ENCODE peak calls at places on chromosomes 16 and 17, in eight cellular contexts. K is cardiac fibroblast, C is mesothelial cell of epicardium, I is mucosa of descending colon, Q is HCT116, M is ascending aorta, X is nephron progenitor cell, F is AG04449. D is an unnamed sample.

GRCh38 chr16:50458694-50459271 is 89.4 kb upstream of the NKD1 start:
- DNase-seq in K (no peak), C (no peak), I (no peak), Q (no peak), M (no peak), X (no peak), F (no peak), D (no peak)

GRCh38 chr16:27994686-27995085 is 68.8 kb downstream of the GSG1L start:
- DNase-seq in K (no peak), C (no peak), I (peak), Q (no peak), M (no peak), X (no peak), F (no peak), D (no peak)

GRCh38 chr17:61494325-61495160 is 42.3 kb downstream of the TBX4 start:
- DNase-seq in K (no peak), C (no peak), I (peak), Q (no peak), M (no peak), X (no peak), F (no peak), D (no peak)

GRCh38 chr17:40598928-40599627 is 33.8 kb upstream of the CCR7 start:
- DNase-seq in K (peak), C (no peak), I (peak), Q (no peak), M (peak), X (peak), F (no peak), D (no peak)

GRCh38 chr16:68790130-68790761 is 53.1 kb upstream of the TANGO6 start:
- DNase-seq in K (peak), C (no peak), I (no peak), Q (no peak), M (no peak), X (no peak), F (peak), D (no peak)

GRCh38 chr17:2421315-2422147 is 20.7 kb upstream of the MNT start:
- DNase-seq in K (no peak), C (no peak), I (no peak), Q (no peak), M (no peak), X (no peak), F (no peak), D (no peak)

GRCh38 chr17:39928868-39929651 is 1.5 kb downstream of the LRRC3C start:
- DNase-seq in K (peak), C (no peak), I (no peak), Q (peak), M (no peak), X (no peak), F (peak), D (no peak)

GRCh38 chr17:13557077-13557476 is 44.7 kb downstream of the HS3ST3A1 start:
- DNase-seq in K (peak), C (no peak), I (no peak), Q (no peak), M (no peak), X (no peak), F (peak), D (no peak)

GRCh38 chr16:82657239-82657638 is 30.5 kb downstream of the CDH13 start:
- DNase-seq in K (peak), C (no peak), I (no peak), Q (no peak), M (no peak), X (no peak), F (no peak), D (no peak)

GRCh38 chr16:53131363-53132071 is 76.7 kb downstream of the CHD9 start:
- DNase-seq in K (peak), C (peak), I (peak), Q (no peak), M (peak), X (peak), F (no peak), D (no peak)

GRCh38 chr17:30221346-30221745 is 14.2 kb downstream of the SLC6A4 start:
- DNase-seq in K (no peak), C (no peak), I (no peak), Q (no peak), M (no peak), X (no peak), F (no peak), D (no peak)

GRCh38 chr17:75270218-75270965 is 639 bp downstream of the MIF4GD start:
- DNase-seq in K (peak), C (peak), I (peak), Q (peak), M (peak), X (peak), F (no peak), D (no peak)

GRCh38 chr17:6456321-6456720 is 12.1 kb downstream of the PIMREG start:
- DNase-seq in K (no peak), C (no peak), I (no peak), Q (no peak), M (no peak), X (no peak), F (no peak), D (no peak)

GRCh38 chr17:7440113-7440822 is 956 bp downstream of the FGF11 start:
- DNase-seq in K (peak), C (peak), I (peak), Q (no peak), M (peak), X (peak), F (no peak), D (no peak)

GRCh38 chr17:62693616-62694415 is 66.3 kb downstream of the MRC2 start:
- DNase-seq in K (no peak), C (no peak), I (no peak), Q (no peak), M (no peak), X (no peak), F (no peak), D (no peak)

GRCh38 chr17:40751065-40751464 is 4.1 kb downstream of the KRT25 start:
- DNase-seq in K (no peak), C (no peak), I (no peak), Q (no peak), M (no peak), X (no peak), F (no peak), D (no peak)

GRCh38 chr17:1928976-1929375 is 96.2 kb downstream of the RTN4RL1 start:
- DNase-seq in K (no peak), C (no peak), I (no peak), Q (no peak), M (no peak), X (no peak), F (no peak), D (no peak)

GRCh38 chr16:56203052-56203451 is 11.8 kb downstream of the GNAO1 start:
- DNase-seq in K (no peak), C (no peak), I (peak), Q (peak), M (no peak), X (peak), F (no peak), D (no peak)

GRCh38 chr17:76232342-76232741 is 8.0 kb downstream of the RNF157 start:
- DNase-seq in K (peak), C (no peak), I (no peak), Q (no peak), M (no peak), X (no peak), F (peak), D (no peak)

GRCh38 chr16:79286646-79287423 is 313.7 kb downstream of the MAF start:
- DNase-seq in K (no peak), C (no peak), I (peak), Q (no peak), M (no peak), X (peak), F (no peak), D (no peak)

GRCh38 chr17:11986939-11987329 is 10.3 kb downstream of the ZNF18 start:
- DNase-seq in K (peak), C (no peak), I (no peak), Q (peak), M (no peak), X (peak), F (no peak), D (no peak)

GRCh38 chr17:36937001-36937960 is at the start of gene LHX1:
- DNase-seq in K (no peak), C (no peak), I (no peak), Q (no peak), M (peak), X (no peak), F (no peak), D (no peak)

GRCh38 chr17:14756469-14756868 is 455.6 kb downstream of the HS3ST3B1 start:
- DNase-seq in K (no peak), C (no peak), I (no peak), Q (no peak), M (no peak), X (no peak), F (no peak), D (no peak)

GRCh38 chr17:31385428-31386285 is 5.8 kb upstream of the RAB11FIP4 start:
- DNase-seq in K (no peak), C (no peak), I (no peak), Q (no peak), M (no peak), X (no peak), F (no peak), D (no peak)

GRCh38 chr16:60605176-60605575 is 1431.1 kb downstream of the CDH8 start:
- DNase-seq in K (no peak), C (no peak), I (no peak), Q (no peak), M (no peak), X (no peak), F (no peak), D (no peak)

GRCh38 chr16:48318630-48319029 is 66.6 kb downstream of the SIAH1 start:
- DNase-seq in K (peak), C (no peak), I (peak), Q (no peak), M (no peak), X (no peak), F (peak), D (no peak)
- TF ChIP-seq CTCF in K (no peak), C (no peak), I (no peak), Q (no peak), M (no peak), X (no peak), F (no peak), D (no peak)

GRCh38 chr17:65017375-65017774 is 39.2 kb downstream of the GNA13 start:
- DNase-seq in K (no peak), C (no peak), I (no peak), Q (no peak), M (no peak), X (no peak), F (no peak), D (no peak)
- TF ChIP-seq CTCF in K (no peak), C (no peak), I (no peak), Q (no peak), M (no peak), X (no peak), F (no peak), D (no peak)

GRCh38 chr16:75195811-75196790 is 10.9 kb downstream of the CTRB2 start:
- DNase-seq in K (no peak), C (peak), I (no peak), Q (no peak), M (no peak), X (no peak), F (no peak), D (no peak)

GRCh38 chr16:75193730-75194444 is 13.1 kb downstream of the CTRB2 start:
- DNase-seq in K (no peak), C (no peak), I (no peak), Q (no peak), M (no peak), X (no peak), F (no peak), D (no peak)

GRCh38 chr16:75198135-75198600 is 8.8 kb downstream of the CTRB2 start:
- DNase-seq in K (peak), C (no peak), I (peak), Q (no peak), M (no peak), X (no peak), F (no peak), D (no peak)

GRCh38 chr16:75196826-75197225 is 10.1 kb downstream of the CTRB2 start:
- DNase-seq in K (no peak), C (no peak), I (no peak), Q (no peak), M (no peak), X (no peak), F (no peak), D (no peak)

DNA sequence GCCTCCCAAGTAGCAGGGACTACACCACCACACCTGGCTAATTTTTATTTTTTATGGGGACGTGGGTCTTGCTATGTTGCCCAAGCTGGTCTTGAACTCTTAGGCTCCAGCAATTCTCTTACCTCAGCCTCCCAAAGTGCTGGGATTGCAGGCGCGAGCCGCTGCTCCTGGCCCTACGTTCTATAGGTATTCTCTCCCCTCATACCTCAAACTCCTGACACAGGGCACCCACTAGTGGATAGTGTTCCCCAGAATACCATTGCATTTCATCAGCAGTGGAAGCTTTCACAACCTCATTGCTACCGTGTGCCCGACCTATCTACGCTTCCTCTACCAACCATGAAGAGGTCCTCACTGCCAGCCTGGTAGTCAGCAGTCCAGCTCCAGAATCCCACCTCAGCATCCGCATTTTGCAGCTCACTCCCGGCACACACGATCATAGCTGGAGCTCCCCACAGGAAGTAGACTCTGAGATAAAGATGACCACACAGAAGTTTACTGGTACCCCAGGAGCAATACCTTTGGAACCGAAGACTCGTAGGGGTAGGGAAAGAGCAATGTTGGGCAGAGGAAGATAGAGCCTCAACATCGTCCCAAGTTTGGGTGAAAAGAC is 9.3 kb downstream of the CTRB2 start:
- DNase-seq in K (peak), C (no peak), I (no peak), Q (no peak), M (no peak), X (no peak), F (no peak), D (no peak)
- TF ChIP-seq CTCF in K (no peak), C (no peak), I (no peak), Q (no peak), M (no peak), X (no peak), F (no peak), D (no peak)

DNA sequence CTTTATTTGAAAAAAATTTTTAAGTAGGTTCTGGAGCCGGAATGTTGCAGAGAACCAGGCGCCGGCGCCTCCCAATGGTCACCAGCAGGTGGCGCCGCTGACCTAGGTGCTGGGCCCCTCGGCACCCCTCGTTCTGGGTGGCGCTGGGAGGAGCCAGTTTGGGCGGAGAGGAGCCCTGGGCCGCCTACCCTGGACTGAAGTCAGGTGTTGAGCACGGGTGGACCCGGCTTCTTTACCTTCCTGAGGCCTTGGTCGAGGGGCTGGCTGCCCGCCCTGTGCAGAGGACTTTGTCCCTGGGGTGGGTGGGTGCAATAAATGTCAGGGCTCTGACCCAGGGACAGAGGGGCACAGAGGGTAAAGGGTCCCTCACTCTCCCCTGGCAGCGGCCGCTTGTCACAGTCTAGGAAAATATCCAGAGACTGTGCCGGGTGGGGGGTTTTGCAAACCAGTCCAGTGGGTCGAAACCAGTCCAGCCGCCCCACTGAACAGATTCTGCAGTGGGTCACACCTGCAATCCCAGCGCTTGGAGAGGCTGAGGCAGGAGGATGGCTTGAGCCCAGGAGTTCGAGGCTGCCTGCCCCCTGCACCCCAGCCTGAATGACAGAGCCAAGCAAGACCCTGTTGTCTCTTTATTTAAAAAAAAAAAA is 30.1 kb upstream of the TNFRSF13B start:
- DNase-seq in K (peak), C (peak), I (peak), Q (peak), M (peak), X (peak), F (no peak), D (no peak)
- TF ChIP-seq CTCF in K (peak), C (peak), I (peak), Q (peak), M (peak), X (peak), F (peak), D (peak)

GRCh38 chr16:78094166-78094565 is 5.3 kb upstream of the WWOX start:
- DNase-seq in K (no peak), C (no peak), I (no peak), Q (no peak), M (no peak), X (no peak), F (no peak), D (no peak)
- TF ChIP-seq CTCF in K (no peak), C (no peak), I (no peak), Q (no peak), M (no peak), X (no peak), F (no peak), D (no peak)

DNA sequence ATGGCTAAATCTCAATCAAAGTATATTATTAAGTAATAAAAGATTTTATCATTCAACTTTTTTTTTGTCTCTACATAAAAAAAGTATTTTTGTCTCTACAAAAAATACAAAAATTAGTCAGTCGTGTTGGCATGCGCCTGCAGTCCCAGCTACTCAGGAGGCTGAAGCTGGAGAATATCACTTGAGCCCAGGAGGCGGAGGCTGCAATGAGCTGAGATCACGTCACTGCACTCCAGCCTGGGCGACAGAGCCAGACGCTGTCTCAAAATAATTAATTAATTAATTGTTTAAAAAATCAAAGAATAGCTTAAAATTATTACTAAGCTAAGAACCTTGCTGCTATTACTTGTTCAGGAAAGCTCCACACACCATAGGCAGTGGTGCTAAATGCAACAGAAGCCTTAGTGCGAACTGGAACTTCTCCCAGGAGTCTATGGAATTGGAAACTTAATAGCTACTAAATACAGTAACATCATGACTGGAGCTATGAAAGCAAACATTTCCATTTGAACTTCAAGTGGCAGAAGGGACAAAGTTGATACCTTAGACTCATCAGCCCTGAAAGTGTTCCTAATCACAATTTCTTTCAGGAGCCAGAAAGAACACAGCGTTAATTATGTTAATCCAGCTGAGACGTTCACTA is 22.6 kb downstream of the ADCY9 start:
- DNase-seq in K (peak), C (no peak), I (no peak), Q (no peak), M (peak), X (no peak), F (no peak), D (no peak)
- TF ChIP-seq CTCF in K (no peak), C (no peak), I (no peak), Q (no peak), M (no peak), X (no peak), F (no peak), D (no peak)

DNA sequence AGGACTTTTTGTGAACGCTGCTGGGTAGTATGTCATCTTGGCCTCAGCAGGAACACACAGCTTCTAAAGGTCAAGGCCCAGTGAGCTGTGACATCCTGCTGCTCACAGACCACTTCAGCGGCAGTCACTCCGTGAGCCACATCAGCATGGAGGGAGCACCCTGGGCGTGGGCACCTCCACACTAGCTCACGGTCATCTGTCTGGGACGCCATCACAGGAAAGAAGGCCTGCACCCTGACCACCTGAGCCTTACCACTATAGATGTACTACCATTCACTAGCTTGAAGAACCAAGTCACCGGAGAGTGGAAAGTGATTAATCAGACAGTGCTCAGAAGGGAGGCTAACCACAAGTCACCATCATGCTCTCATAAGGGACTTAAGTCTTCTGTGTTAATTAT is 3.3 kb downstream of the AXIN1 start:
- DNase-seq in K (no peak), C (no peak), I (no peak), Q (no peak), M (no peak), X (no peak), F (no peak), D (no peak)
- TF ChIP-seq CTCF in K (no peak), C (no peak), I (no peak), Q (no peak), M (no peak), X (no peak), F (no peak), D (no peak)

D was measured in keratinocyte.